ENCODE peak calls at places on chromosomes 6 and 20, in nine cellular contexts. X is stomach, B is heart left ventricle, G is uterus, R is K562, T is transverse colon, V is esophagus squamous epithelium, L is A549, W is tibial nerve. I is an unnamed sample.

GRCh38 chr20:3221398-3222226 is 12.3 kb downstream of the ITPA start:
- DNase-seq in X (peak; percentile 48), B (no peak), G (no peak), R (no peak), T (peak; percentile 62), V (no peak), L (no peak), W (no peak), I (no peak)

GRCh38 chr6:145400508-145400907 is 334.8 kb downstream of the EPM2A start:
- DNase-seq in X (no peak), B (no peak), G (no peak), R (no peak), T (no peak), V (no peak), L (no peak), W (no peak), I (no peak)

GRCh38 chr6:20706293-20707165 is 172.3 kb downstream of the CDKAL1 start:
- DNase-seq in X (no peak), B (no peak), G (no peak), R (no peak), T (no peak), V (no peak), L (no peak), W (no peak), I (no peak)

GRCh38 chr6:149842331-149842730 is 21.8 kb downstream of the LRP11 start:
- DNase-seq in X (no peak), B (no peak), G (no peak), R (no peak), T (no peak), V (no peak), L (no peak), W (no peak), I (no peak)

GRCh38 chr6:156131221-156131903 is 645.8 kb upstream of the ARID1B start:
- DNase-seq in X (no peak), B (no peak), G (no peak), R (no peak), T (peak; percentile 14), V (no peak), L (no peak), W (no peak), I (peak; percentile 35)

GRCh38 chr20:38115205-38115604 is 49.9 kb downstream of the TGM2 start:
- DNase-seq in X (no peak), B (no peak), G (no peak), R (no peak), T (no peak), V (no peak), L (no peak), W (no peak), I (peak; percentile 47)

GRCh38 chr20:21570285-21570992 is 56.6 kb upstream of the NKX2-2 start:
- DNase-seq in X (no peak), B (no peak), G (no peak), R (no peak), T (no peak), V (no peak), L (no peak), W (no peak), I (no peak)

GRCh38 chr20:63519765-63520593 is 586 bp upstream of the PPDPF start:
- DNase-seq in X (no peak), B (no peak), G (peak; percentile 74), R (peak; percentile 66), T (peak; percentile 70), V (no peak), L (peak; percentile 69), W (no peak), I (no peak)

GRCh38 chr6:40287296-40287820 is 299.8 kb downstream of the LRFN2 start:
- DNase-seq in X (no peak), B (no peak), G (no peak), R (no peak), T (no peak), V (no peak), L (no peak), W (no peak), I (no peak)

GRCh38 chr6:40285535-40285934 is 301.6 kb downstream of the LRFN2 start:
- DNase-seq in X (no peak), B (no peak), G (no peak), R (no peak), T (no peak), V (no peak), L (no peak), W (no peak), I (no peak)

GRCh38 chr6:40288919-40289318 is 298.2 kb downstream of the LRFN2 start:
- DNase-seq in X (no peak), B (no peak), G (no peak), R (no peak), T (no peak), V (no peak), L (no peak), W (no peak), I (no peak)

GRCh38 chr6:40286027-40286426 is 301.1 kb downstream of the LRFN2 start:
- DNase-seq in X (no peak), B (no peak), G (no peak), R (no peak), T (no peak), V (no peak), L (no peak), W (no peak), I (no peak)

GRCh38 chr6:40286721-40287120 is 300.4 kb downstream of the LRFN2 start:
- DNase-seq in X (no peak), B (no peak), G (no peak), R (no peak), T (no peak), V (no peak), L (no peak), W (no peak), I (no peak)
- TF ChIP-seq CTCF in X (no peak), B (no peak), G (no peak), R (no peak), T (no peak), V (no peak), L (no peak), W (no peak), I (no peak)

GRCh38 chr20:53739799-53740785 is 146.5 kb upstream of the ZNF217 start:
- DNase-seq in X (no peak), B (no peak), G (no peak), R (peak; percentile 53), T (no peak), V (no peak), L (no peak), W (no peak), I (no peak)

GRCh38 chr20:53736757-53737403 is 143.2 kb upstream of the ZNF217 start:
- DNase-seq in X (no peak), B (no peak), G (no peak), R (no peak), T (no peak), V (no peak), L (no peak), W (no peak), I (no peak)

GRCh38 chr20:53738945-53739798 is 145.5 kb upstream of the ZNF217 start:
- DNase-seq in X (no peak), B (no peak), G (no peak), R (peak; percentile 75), T (no peak), V (no peak), L (no peak), W (no peak), I (no peak)

GRCh38 chr20:53737404-53738038 is 143.9 kb upstream of the ZNF217 start:
- DNase-seq in X (no peak), B (no peak), G (no peak), R (peak; percentile 44), T (no peak), V (no peak), L (no peak), W (no peak), I (no peak)

DNA sequence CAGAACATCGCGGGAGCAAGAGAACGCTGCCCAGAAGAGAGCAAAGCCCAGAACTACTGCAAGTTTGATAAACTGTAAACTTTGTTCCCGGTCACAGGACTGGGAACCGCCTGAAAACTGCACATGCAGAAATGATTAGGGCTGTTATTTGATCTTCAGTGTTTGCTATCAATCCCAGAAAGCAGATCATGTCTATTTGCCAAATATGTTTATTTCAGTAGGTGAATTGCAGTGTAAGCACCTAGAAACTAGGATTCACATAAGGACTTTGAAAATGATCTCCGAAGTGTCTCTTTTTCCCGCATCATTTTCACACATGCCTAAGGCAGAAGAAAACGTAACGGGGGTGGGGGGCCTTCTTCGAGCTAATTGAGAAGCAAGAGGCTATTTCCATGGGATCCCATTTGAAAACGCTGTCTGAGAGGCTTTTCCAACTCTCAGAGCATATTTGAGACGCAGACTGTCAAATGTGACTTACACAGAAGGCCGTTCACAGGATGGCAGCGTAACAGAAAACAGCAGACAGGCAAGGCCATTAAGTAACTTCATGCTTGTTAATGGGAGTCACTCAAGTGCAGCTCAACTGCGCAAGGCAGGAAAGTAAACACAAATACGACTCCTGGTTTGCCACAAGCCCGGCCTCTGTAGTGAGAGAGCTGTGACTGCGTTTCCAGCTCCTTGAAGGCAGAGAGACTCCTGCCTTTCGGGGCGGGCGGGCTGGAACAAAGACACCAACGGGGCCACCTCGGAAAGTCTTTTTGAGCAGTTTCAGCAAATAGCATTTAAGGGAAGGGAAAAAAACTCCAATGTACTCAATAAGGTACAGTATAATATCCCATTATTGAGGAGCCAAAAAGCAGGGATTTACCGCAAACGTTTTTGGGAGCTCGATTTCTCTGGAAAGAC is 144.7 kb upstream of the ZNF217 start:
- DNase-seq in X (peak; percentile 85), B (peak; percentile 70), G (peak; percentile 64), R (peak; percentile 86), T (peak; percentile 47), V (no peak), L (peak; percentile 67), W (peak; percentile 41), I (peak; percentile 20)
- TF ChIP-seq POLR2A in X (peak; percentile 76), B (no peak), G (no peak), R (peak; percentile 63), T (peak; percentile 39), V (peak; percentile 59), L (peak; percentile 41), W (no peak), I (no peak)

GRCh38 chr20:46539113-46539512 is 11.3 kb downstream of the OCSTAMP start:
- DNase-seq in X (no peak), B (no peak), G (no peak), R (no peak), T (no peak), V (no peak), L (no peak), W (no peak), I (no peak)
- TF ChIP-seq CTCF in X (no peak), B (no peak), G (no peak), R (no peak), T (no peak), V (peak; percentile 21), L (no peak), W (no peak), I (no peak)

GRCh38 chr20:373171-373890 is 7.2 kb upstream of the TRIB3 start:
- DNase-seq in X (no peak), B (peak; percentile 62), G (no peak), R (peak; percentile 92), T (no peak), V (no peak), L (peak; percentile 90), W (no peak), I (no peak)

GRCh38 chr20:371755-372542 is 8.6 kb upstream of the TRIB3 start:
- DNase-seq in X (peak; percentile 71), B (peak; percentile 73), G (peak; percentile 32), R (peak; percentile 97), T (peak; percentile 59), V (no peak), L (peak; percentile 84), W (peak; percentile 37), I (peak; percentile 96)

GRCh38 chr20:370151-370600 is 10.4 kb upstream of the TRIB3 start:
- DNase-seq in X (peak; percentile 44), B (no peak), G (no peak), R (no peak), T (no peak), V (no peak), L (no peak), W (no peak), I (no peak)

GRCh38 chr20:368915-369314 is 11.6 kb upstream of the TRIB3 start:
- DNase-seq in X (no peak), B (no peak), G (no peak), R (no peak), T (no peak), V (no peak), L (no peak), W (no peak), I (no peak)

GRCh38 chr20:370977-371754 is 9.4 kb upstream of the TRIB3 start:
- DNase-seq in X (no peak), B (no peak), G (no peak), R (peak; percentile 82), T (no peak), V (no peak), L (no peak), W (no peak), I (no peak)
- TF ChIP-seq POLR2A in X (no peak), B (no peak), G (no peak), R (no peak), T (no peak), V (no peak), L (no peak), W (no peak), I (no peak)

I was measured in adrenal gland.